ENCODE peak calls at places on chromosomes 4 and X, in eight cellular contexts. X is AG10803, R is AG09309, Y is pancreas, O is PC-9, V is astrocyte of the spinal cord, J is fibroblast of pulmonary artery, U is K562. I is an unnamed sample.

GRCh38 chr4:44725166-44725565 is 1.2 kb downstream of the GNPDA2 start:
- DNase-seq in X (peak), R (no peak), Y (no peak), O (no peak), V (peak), J (peak), U (no peak), I (no peak)

GRCh38 chr4:118396881-118397666 is 44.3 kb upstream of the PRSS12 start:
- DNase-seq in X (no peak), R (no peak), Y (no peak), O (no peak), V (no peak), J (no peak), U (no peak), I (no peak)

GRCh38 chr4:10267066-10267465 is 150.5 kb upstream of the WDR1 start:
- DNase-seq in X (no peak), R (no peak), Y (no peak), O (no peak), V (no peak), J (no peak), U (no peak), I (no peak)

GRCh38 chr4:74111990-74112389 is 13.0 kb upstream of the CXCL2 start:
- DNase-seq in X (peak), R (no peak), Y (no peak), O (peak), V (peak), J (peak), U (no peak), I (no peak)

GRCh38 chrX:25007059-25008053 is 8.4 kb downstream of the ARX start:
- DNase-seq in X (no peak), R (no peak), Y (no peak), O (no peak), V (no peak), J (no peak), U (no peak), I (no peak)

GRCh38 chrX:13688772-13689518 is at the start of gene RAB9A:
- DNase-seq in X (peak), R (no peak), Y (peak), O (peak), V (peak), J (peak), U (peak), I (peak)

GRCh38 chr4:174402470-174403176 is 118.9 kb downstream of the CEP44 start:
- DNase-seq in X (no peak), R (no peak), Y (no peak), O (peak), V (no peak), J (no peak), U (no peak), I (no peak)

GRCh38 chrX:102339312-102340298 is 92.6 kb downstream of the NXF2 start:
- DNase-seq in X (no peak), R (no peak), Y (no peak), O (no peak), V (no peak), J (no peak), U (no peak), I (no peak)

GRCh38 chr4:186172551-186172950 is 18.8 kb upstream of the CYP4V2 start:
- DNase-seq in X (no peak), R (no peak), Y (no peak), O (no peak), V (no peak), J (no peak), U (no peak), I (no peak)

GRCh38 chr4:173782660-173783059 is 252.6 kb upstream of the HAND2 start:
- DNase-seq in X (no peak), R (no peak), Y (no peak), O (no peak), V (no peak), J (no peak), U (no peak), I (no peak)

GRCh38 chrX:118654331-118654730 is 73.1 kb upstream of the IL13RA1 start:
- DNase-seq in X (no peak), R (no peak), Y (no peak), O (no peak), V (no peak), J (no peak), U (no peak), I (no peak)

GRCh38 chrX:133921764-133922389 is 63.5 kb downstream of the GPC3 start:
- DNase-seq in X (peak), R (no peak), Y (peak), O (peak), V (no peak), J (peak), U (peak), I (peak)

GRCh38 chrX:2423293-2423692 is 77.5 kb downstream of the DHRSX start:
- DNase-seq in X (peak), R (peak), Y (no peak), O (no peak), V (peak), J (peak), U (no peak), I (no peak)

GRCh38 chr4:120692964-120693363 is 229.6 kb downstream of the PRDM5 start:
- DNase-seq in X (peak), R (peak), Y (no peak), O (peak), V (peak), J (peak), U (no peak), I (no peak)
- TF ChIP-seq CTCF in X (no peak), R (no peak), Y (no peak), O (no peak), V (no peak), J (no peak), U (no peak), I (no peak)

GRCh38 chr4:170743633-170744032 is 653.9 kb upstream of the AADAT start:
- DNase-seq in X (no peak), R (no peak), Y (no peak), O (no peak), V (no peak), J (no peak), U (no peak), I (no peak)

GRCh38 chr4:170736710-170737109 is 647.0 kb upstream of the AADAT start:
- DNase-seq in X (no peak), R (no peak), Y (no peak), O (no peak), V (peak), J (no peak), U (no peak), I (no peak)

DNA sequence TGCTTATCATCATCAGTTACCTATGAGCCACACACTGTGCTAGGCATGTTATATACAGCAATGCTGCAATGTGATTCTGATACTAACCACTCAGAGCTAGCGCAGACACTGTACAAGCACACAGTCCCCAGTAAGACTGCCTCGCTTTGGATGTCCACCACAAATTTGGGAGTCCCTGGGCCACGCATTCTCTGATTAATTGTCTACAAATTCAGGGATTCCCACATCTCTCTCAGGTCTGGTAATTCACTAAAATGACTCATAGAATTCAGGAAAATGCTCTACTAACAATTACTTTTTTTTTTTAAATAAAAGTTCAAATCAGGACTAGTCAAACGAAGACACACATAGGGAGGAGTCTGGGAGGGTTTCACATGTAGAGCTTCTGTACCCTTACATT is 652.1 kb upstream of the AADAT start:
- DNase-seq in X (no peak), R (no peak), Y (no peak), O (no peak), V (no peak), J (no peak), U (no peak), I (no peak)
- H3K4me3 ChIP-seq in X (no peak), R (no peak), Y (no peak), O (no peak), V (no peak), J (no peak), U (no peak), I (no peak)

GRCh38 chr4:27198246-27198645 is 337.6 kb downstream of the STIM2 start:
- DNase-seq in X (no peak), R (no peak), Y (no peak), O (no peak), V (no peak), J (no peak), U (no peak), I (no peak)
- TF ChIP-seq CTCF in X (no peak), R (no peak), Y (no peak), O (no peak), V (no peak), J (no peak), U (no peak), I (no peak)

DNA sequence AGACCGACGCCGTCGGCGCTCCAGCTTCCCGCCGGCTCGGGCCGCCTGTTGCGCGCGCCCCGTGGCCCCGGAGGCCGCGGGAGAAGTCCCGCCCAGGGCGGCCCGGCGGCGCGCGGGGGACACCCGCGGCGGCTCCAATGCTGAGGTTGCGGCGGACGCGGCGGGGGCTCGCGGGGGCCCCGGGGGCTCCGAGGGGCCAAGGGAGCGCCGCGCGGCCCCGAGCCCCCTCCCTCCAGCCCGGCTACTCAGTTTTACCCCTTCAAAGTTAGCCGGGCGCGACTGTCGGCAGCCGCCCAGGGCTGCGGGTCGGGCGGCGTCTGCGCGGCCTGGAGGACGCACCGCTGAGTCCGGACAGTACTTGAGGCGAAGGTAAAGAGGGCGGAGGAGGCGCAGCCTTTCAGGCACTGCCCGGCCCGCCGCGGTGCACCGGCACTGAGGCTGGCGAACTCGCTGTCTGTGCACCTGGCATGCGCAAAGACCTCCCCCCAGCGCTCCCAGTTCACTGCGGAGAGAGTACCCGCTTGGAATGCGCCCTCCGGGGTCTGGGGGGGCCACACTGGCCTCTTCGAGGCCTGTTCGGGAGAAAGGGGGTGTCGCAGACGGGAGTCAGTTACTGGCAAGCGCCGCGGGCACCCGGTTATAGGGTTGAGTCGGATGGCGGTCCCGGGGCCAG is 1.3 kb downstream of the PCDH19 start:
- DNase-seq in X (no peak), R (no peak), Y (no peak), O (no peak), V (no peak), J (no peak), U (no peak), I (no peak)
- H3K4me3 ChIP-seq in X (no peak), R (no peak), Y (no peak), O (no peak), V (no peak), J (no peak), U (no peak), I (peak)

DNA sequence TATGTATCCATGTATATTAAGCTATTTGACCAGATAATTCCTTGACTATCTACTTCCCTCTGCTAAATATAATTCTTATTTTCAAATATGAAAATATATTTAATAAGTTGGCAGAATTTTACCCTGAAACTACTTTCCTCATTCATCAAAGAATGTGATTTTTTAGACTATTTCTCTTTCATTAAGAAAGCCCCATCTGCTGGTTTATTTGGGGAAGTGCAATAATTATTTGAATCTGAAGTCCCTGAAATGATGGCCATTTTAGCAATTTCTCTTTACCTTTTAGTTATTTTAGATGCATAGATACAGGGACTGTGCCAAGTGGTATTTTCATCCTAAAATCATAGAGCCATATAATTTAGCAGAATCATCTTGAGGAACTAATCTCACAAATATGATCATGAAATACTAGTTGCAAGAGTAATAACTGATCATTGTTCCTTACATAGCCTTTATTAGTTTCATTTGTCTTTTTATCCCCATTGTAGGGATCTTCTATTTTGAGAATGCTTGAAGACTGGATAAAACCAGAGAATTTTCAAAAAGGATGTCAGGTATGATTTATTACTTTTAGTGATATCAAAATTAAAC is 39.0 kb downstream of the ENPEP start:
- DNase-seq in X (peak), R (no peak), Y (no peak), O (no peak), V (peak), J (peak), U (peak), I (no peak)
- TF ChIP-seq CTCF in X (peak), R (peak), Y (peak), O (peak), V (peak), J (peak), U (peak), I (peak)

DNA sequence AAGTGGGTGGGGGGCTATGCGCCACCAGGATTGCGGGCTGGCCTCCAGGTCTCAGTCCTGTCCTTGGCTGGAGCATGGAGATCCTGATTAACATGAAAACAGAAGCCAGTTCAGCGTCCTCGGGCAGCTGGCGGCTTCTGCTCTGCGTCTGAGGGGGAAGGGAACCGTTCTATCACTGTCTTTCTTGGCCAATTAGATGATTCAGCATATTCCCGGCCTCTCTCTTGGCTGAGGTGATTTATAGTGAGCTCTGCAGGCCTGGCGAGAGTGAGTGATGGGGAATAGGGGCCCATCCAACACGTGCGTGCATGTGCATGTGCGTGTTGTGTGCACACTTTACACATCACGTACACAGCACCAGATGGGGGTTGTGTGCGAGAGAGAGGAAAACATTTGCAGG is 145.8 kb upstream of the ATP6AP2 start:
- DNase-seq in X (peak), R (no peak), Y (no peak), O (no peak), V (peak), J (peak), U (peak), I (peak)
- H3K4me3 ChIP-seq in X (no peak), R (no peak), Y (no peak), O (no peak), V (no peak), J (peak), U (peak), I (peak)

DNA sequence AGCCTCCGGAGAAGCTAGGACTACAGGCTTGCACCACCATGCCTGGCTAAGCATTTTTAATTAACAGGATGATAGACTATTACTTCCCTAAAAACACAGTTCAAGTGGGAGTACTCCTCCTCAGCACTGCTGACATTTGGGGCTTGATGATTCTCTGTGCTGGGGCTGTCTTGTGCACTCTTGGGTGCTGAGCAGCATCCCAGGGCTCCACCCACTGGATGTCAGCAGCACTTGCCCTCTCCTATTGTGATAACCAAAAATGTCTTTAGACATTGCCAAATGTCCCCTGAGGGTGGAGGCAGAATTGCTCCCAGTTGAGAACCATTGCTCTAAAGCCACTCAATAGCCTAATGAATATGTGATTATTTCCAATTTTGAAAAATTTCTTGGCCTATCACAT is 60.4 kb downstream of the CLCN4 start:
- DNase-seq in X (no peak), R (no peak), Y (no peak), O (no peak), V (no peak), J (no peak), U (no peak), I (peak)
- TF ChIP-seq CTCF in X (no peak), R (no peak), Y (no peak), O (no peak), V (no peak), J (no peak), U (peak), I (no peak)

DNA sequence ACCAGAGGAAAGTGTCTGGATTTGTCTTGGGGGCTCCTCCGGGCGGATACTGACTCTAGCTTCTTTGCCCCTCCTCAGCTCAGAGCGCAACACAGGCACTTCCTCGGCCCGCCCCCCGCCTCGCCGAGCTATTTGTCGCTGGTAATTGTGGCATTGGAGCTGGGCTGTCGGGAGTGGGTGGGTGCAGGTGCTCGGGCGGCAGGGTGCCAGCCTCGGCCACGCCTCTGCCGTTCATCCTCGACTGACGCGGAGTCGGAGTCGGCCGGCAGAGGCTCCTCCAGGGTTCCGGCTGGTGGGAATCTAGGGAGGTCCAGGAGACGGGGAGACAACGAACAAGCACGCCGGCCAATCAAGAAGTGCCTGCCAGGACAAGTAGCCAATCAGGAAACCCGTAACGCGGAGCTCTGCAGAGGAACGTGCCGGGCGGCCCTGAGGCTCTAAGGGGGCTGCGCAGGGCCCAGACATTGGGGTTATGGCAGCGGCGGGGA is 3.9 kb upstream of the SYN1 start:
- DNase-seq in X (peak), R (peak), Y (peak), O (peak), V (peak), J (peak), U (peak), I (peak)
- H3K4me3 ChIP-seq in X (peak), R (peak), Y (peak), O (peak), V (peak), J (peak), U (no peak), I (peak)

DNA sequence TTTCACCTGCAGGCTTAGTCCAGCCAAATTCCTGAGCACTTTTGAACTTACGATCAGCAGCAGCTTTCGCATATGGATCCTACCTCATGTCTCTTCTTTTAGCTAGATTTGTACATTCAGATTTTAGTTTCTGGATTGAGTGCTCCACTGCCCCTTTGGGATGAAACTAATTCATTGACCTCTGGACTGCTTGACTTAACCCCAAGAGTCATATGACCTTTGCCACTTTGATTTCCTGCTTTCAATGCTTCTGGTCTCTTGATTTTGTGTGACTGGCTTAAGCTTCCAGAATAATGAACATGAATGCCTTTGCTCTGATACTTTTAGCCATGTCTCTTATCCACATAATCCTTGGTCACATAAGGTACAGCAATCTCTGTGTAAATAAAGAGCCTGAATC is 876.3 kb upstream of the SLIT2 start:
- DNase-seq in X (no peak), R (no peak), Y (no peak), O (no peak), V (no peak), J (no peak), U (no peak), I (no peak)
- TF ChIP-seq CTCF in X (no peak), R (no peak), Y (no peak), O (no peak), V (no peak), J (no peak), U (no peak), I (no peak)

GRCh38 chr4:31007858-31008257 is 287.7 kb downstream of the PCDH7 start:
- DNase-seq in X (no peak), R (no peak), Y (no peak), O (no peak), V (no peak), J (no peak), U (no peak), I (no peak)
- H3K4me3 ChIP-seq in X (no peak), R (no peak), Y (no peak), O (no peak), V (no peak), J (no peak), U (no peak), I (no peak)